ENCODE peak calls at places on chromosome 9, in nine cellular contexts. One of them, this sample, is unnamed.

GRCh38 chr9:37961346-37961745 is 57.4 kb upstream of the SLC25A51 start:
- DNase-seq in CD8-positive, alpha-beta memory T cell: no peak
- DNase-seq in iPS-NIHi11: no peak
- DNase-seq in stimulated activated naive CD8-positive, alpha-beta T cell treated with anti-CD3 and anti-CD28 coated beads, Interleukin-15, Interleukin-2, amounts not matched to agents 100 U/mL and 50 U/mL, for 24 hours: no peak
- DNase-seq in C1 segment of cervical spinal cord: no peak
- DNase-seq in G401: no peak
- DNase-seq in T-helper 1 cell: no peak
- DNase-seq in GM13976: no peak
- DNase-seq in fibroblast of the aortic adventitia: no peak
- DNase-seq in this sample: no peak

GRCh38 chr9:132241840-132242620 is 80.2 kb downstream of the NTNG2 start:
- DNase-seq in CD8-positive, alpha-beta memory T cell: peak
- DNase-seq in iPS-NIHi11: no peak
- DNase-seq in stimulated activated naive CD8-positive, alpha-beta T cell treated with anti-CD3 and anti-CD28 coated beads, Interleukin-15, Interleukin-2, amounts not matched to agents 100 U/mL and 50 U/mL, for 24 hours: peak
- DNase-seq in C1 segment of cervical spinal cord: no peak
- DNase-seq in G401: no peak
- DNase-seq in T-helper 1 cell: peak
- DNase-seq in GM13976: peak
- DNase-seq in fibroblast of the aortic adventitia: peak
- DNase-seq in this sample: no peak

GRCh38 chr9:18473551-18474279 is at the start of gene ADAMTSL1:
- DNase-seq in CD8-positive, alpha-beta memory T cell: no peak
- DNase-seq in iPS-NIHi11: peak
- DNase-seq in stimulated activated naive CD8-positive, alpha-beta T cell treated with anti-CD3 and anti-CD28 coated beads, Interleukin-15, Interleukin-2, amounts not matched to agents 100 U/mL and 50 U/mL, for 24 hours: no peak
- DNase-seq in C1 segment of cervical spinal cord: no peak
- DNase-seq in G401: peak
- DNase-seq in T-helper 1 cell: no peak
- DNase-seq in GM13976: no peak
- DNase-seq in fibroblast of the aortic adventitia: peak
- DNase-seq in this sample: peak

GRCh38 chr9:2565676-2566340 is 55.8 kb upstream of the VLDLR start:
- DNase-seq in CD8-positive, alpha-beta memory T cell: no peak
- DNase-seq in iPS-NIHi11: no peak
- DNase-seq in stimulated activated naive CD8-positive, alpha-beta T cell treated with anti-CD3 and anti-CD28 coated beads, Interleukin-15, Interleukin-2, amounts not matched to agents 100 U/mL and 50 U/mL, for 24 hours: no peak
- DNase-seq in C1 segment of cervical spinal cord: no peak
- DNase-seq in G401: peak
- DNase-seq in T-helper 1 cell: no peak
- DNase-seq in GM13976: no peak
- DNase-seq in fibroblast of the aortic adventitia: no peak
- DNase-seq in this sample: no peak

GRCh38 chr9:136665704-136666363 is 3.1 kb downstream of the EGFL7 start:
- DNase-seq in CD8-positive, alpha-beta memory T cell: no peak
- DNase-seq in iPS-NIHi11: peak
- DNase-seq in stimulated activated naive CD8-positive, alpha-beta T cell treated with anti-CD3 and anti-CD28 coated beads, Interleukin-15, Interleukin-2, amounts not matched to agents 100 U/mL and 50 U/mL, for 24 hours: peak
- DNase-seq in C1 segment of cervical spinal cord: no peak
- DNase-seq in G401: no peak
- DNase-seq in T-helper 1 cell: no peak
- DNase-seq in GM13976: peak
- DNase-seq in fibroblast of the aortic adventitia: no peak
- DNase-seq in this sample: no peak

GRCh38 chr9:34653131-34653530 is 1.1 kb downstream of the IL11RA start:
- DNase-seq in CD8-positive, alpha-beta memory T cell: no peak
- DNase-seq in iPS-NIHi11: no peak
- DNase-seq in stimulated activated naive CD8-positive, alpha-beta T cell treated with anti-CD3 and anti-CD28 coated beads, Interleukin-15, Interleukin-2, amounts not matched to agents 100 U/mL and 50 U/mL, for 24 hours: no peak
- DNase-seq in C1 segment of cervical spinal cord: no peak
- DNase-seq in G401: no peak
- DNase-seq in T-helper 1 cell: no peak
- DNase-seq in GM13976: no peak
- DNase-seq in fibroblast of the aortic adventitia: peak
- DNase-seq in this sample: no peak

GRCh38 chr9:129109504-129109903 is 1.1 kb downstream of the CRAT start:
- DNase-seq in CD8-positive, alpha-beta memory T cell: no peak
- DNase-seq in iPS-NIHi11: no peak
- DNase-seq in stimulated activated naive CD8-positive, alpha-beta T cell treated with anti-CD3 and anti-CD28 coated beads, Interleukin-15, Interleukin-2, amounts not matched to agents 100 U/mL and 50 U/mL, for 24 hours: peak
- DNase-seq in C1 segment of cervical spinal cord: no peak
- DNase-seq in G401: peak
- DNase-seq in T-helper 1 cell: no peak
- DNase-seq in GM13976: no peak
- DNase-seq in fibroblast of the aortic adventitia: peak
- DNase-seq in this sample: no peak

GRCh38 chr9:26789959-26790358 is 102.6 kb downstream of the CAAP1 start:
- DNase-seq in CD8-positive, alpha-beta memory T cell: no peak
- DNase-seq in iPS-NIHi11: no peak
- DNase-seq in stimulated activated naive CD8-positive, alpha-beta T cell treated with anti-CD3 and anti-CD28 coated beads, Interleukin-15, Interleukin-2, amounts not matched to agents 100 U/mL and 50 U/mL, for 24 hours: no peak
- DNase-seq in C1 segment of cervical spinal cord: no peak
- DNase-seq in G401: no peak
- DNase-seq in T-helper 1 cell: no peak
- DNase-seq in GM13976: no peak
- DNase-seq in fibroblast of the aortic adventitia: peak
- DNase-seq in this sample: no peak

GRCh38 chr9:28394774-28395173 is 821.5 kb upstream of the C9orf72 start:
- DNase-seq in CD8-positive, alpha-beta memory T cell: no peak
- DNase-seq in iPS-NIHi11: no peak
- DNase-seq in stimulated activated naive CD8-positive, alpha-beta T cell treated with anti-CD3 and anti-CD28 coated beads, Interleukin-15, Interleukin-2, amounts not matched to agents 100 U/mL and 50 U/mL, for 24 hours: no peak
- DNase-seq in C1 segment of cervical spinal cord: no peak
- DNase-seq in G401: no peak
- DNase-seq in T-helper 1 cell: no peak
- DNase-seq in GM13976: no peak
- DNase-seq in fibroblast of the aortic adventitia: no peak
- DNase-seq in this sample: no peak

GRCh38 chr9:124423591-124423990 is 8.3 kb upstream of the PSMB7 start:
- DNase-seq in CD8-positive, alpha-beta memory T cell: no peak
- DNase-seq in iPS-NIHi11: no peak
- DNase-seq in stimulated activated naive CD8-positive, alpha-beta T cell treated with anti-CD3 and anti-CD28 coated beads, Interleukin-15, Interleukin-2, amounts not matched to agents 100 U/mL and 50 U/mL, for 24 hours: no peak
- DNase-seq in C1 segment of cervical spinal cord: no peak
- DNase-seq in G401: no peak
- DNase-seq in T-helper 1 cell: no peak
- DNase-seq in GM13976: no peak
- DNase-seq in fibroblast of the aortic adventitia: no peak
- DNase-seq in this sample: no peak

GRCh38 chr9:134933076-134933659 is 15.5 kb upstream of the FCN1 start:
- DNase-seq in CD8-positive, alpha-beta memory T cell: no peak
- DNase-seq in iPS-NIHi11: no peak
- DNase-seq in stimulated activated naive CD8-positive, alpha-beta T cell treated with anti-CD3 and anti-CD28 coated beads, Interleukin-15, Interleukin-2, amounts not matched to agents 100 U/mL and 50 U/mL, for 24 hours: no peak
- DNase-seq in C1 segment of cervical spinal cord: no peak
- DNase-seq in G401: no peak
- DNase-seq in T-helper 1 cell: no peak
- DNase-seq in GM13976: no peak
- DNase-seq in fibroblast of the aortic adventitia: no peak
- DNase-seq in this sample: no peak

GRCh38 chr9:93256878-93257807 is 73.2 kb downstream of the WNK2 start:
- DNase-seq in CD8-positive, alpha-beta memory T cell: no peak
- DNase-seq in iPS-NIHi11: peak
- DNase-seq in stimulated activated naive CD8-positive, alpha-beta T cell treated with anti-CD3 and anti-CD28 coated beads, Interleukin-15, Interleukin-2, amounts not matched to agents 100 U/mL and 50 U/mL, for 24 hours: no peak
- DNase-seq in C1 segment of cervical spinal cord: no peak
- DNase-seq in G401: no peak
- DNase-seq in T-helper 1 cell: no peak
- DNase-seq in GM13976: no peak
- DNase-seq in fibroblast of the aortic adventitia: no peak
- DNase-seq in this sample: no peak

GRCh38 chr9:136546697-136547481 is 1.0 kb upstream of the NOTCH1 start:
- DNase-seq in CD8-positive, alpha-beta memory T cell: peak
- DNase-seq in iPS-NIHi11: no peak
- DNase-seq in stimulated activated naive CD8-positive, alpha-beta T cell treated with anti-CD3 and anti-CD28 coated beads, Interleukin-15, Interleukin-2, amounts not matched to agents 100 U/mL and 50 U/mL, for 24 hours: peak
- DNase-seq in C1 segment of cervical spinal cord: no peak
- DNase-seq in G401: no peak
- DNase-seq in T-helper 1 cell: peak
- DNase-seq in GM13976: no peak
- DNase-seq in fibroblast of the aortic adventitia: peak
- DNase-seq in this sample: no peak

GRCh38 chr9:21591221-21592062 is 109.3 kb upstream of the IFNE start:
- DNase-seq in CD8-positive, alpha-beta memory T cell: no peak
- DNase-seq in iPS-NIHi11: peak
- DNase-seq in stimulated activated naive CD8-positive, alpha-beta T cell treated with anti-CD3 and anti-CD28 coated beads, Interleukin-15, Interleukin-2, amounts not matched to agents 100 U/mL and 50 U/mL, for 24 hours: peak
- DNase-seq in C1 segment of cervical spinal cord: no peak
- DNase-seq in G401: no peak
- DNase-seq in T-helper 1 cell: peak
- DNase-seq in GM13976: no peak
- DNase-seq in fibroblast of the aortic adventitia: peak
- DNase-seq in this sample: no peak

GRCh38 chr9:91865041-91865440 is 85.0 kb downstream of the ROR2 start:
- DNase-seq in CD8-positive, alpha-beta memory T cell: no peak
- DNase-seq in iPS-NIHi11: no peak
- DNase-seq in stimulated activated naive CD8-positive, alpha-beta T cell treated with anti-CD3 and anti-CD28 coated beads, Interleukin-15, Interleukin-2, amounts not matched to agents 100 U/mL and 50 U/mL, for 24 hours: no peak
- DNase-seq in C1 segment of cervical spinal cord: no peak
- DNase-seq in G401: no peak
- DNase-seq in T-helper 1 cell: no peak
- DNase-seq in GM13976: no peak
- DNase-seq in fibroblast of the aortic adventitia: no peak
- DNase-seq in this sample: no peak

GRCh38 chr9:35051069-35051967 is 21.1 kb downstream of the VCP start:
- DNase-seq in CD8-positive, alpha-beta memory T cell: no peak
- DNase-seq in iPS-NIHi11: peak
- DNase-seq in stimulated activated naive CD8-positive, alpha-beta T cell treated with anti-CD3 and anti-CD28 coated beads, Interleukin-15, Interleukin-2, amounts not matched to agents 100 U/mL and 50 U/mL, for 24 hours: peak
- DNase-seq in C1 segment of cervical spinal cord: no peak
- DNase-seq in G401: peak
- DNase-seq in T-helper 1 cell: peak
- DNase-seq in GM13976: peak
- DNase-seq in fibroblast of the aortic adventitia: peak
- DNase-seq in this sample: peak

GRCh38 chr9:94656190-94656589 is 16.9 kb upstream of the FBP1 start:
- DNase-seq in CD8-positive, alpha-beta memory T cell: peak
- DNase-seq in iPS-NIHi11: no peak
- DNase-seq in stimulated activated naive CD8-positive, alpha-beta T cell treated with anti-CD3 and anti-CD28 coated beads, Interleukin-15, Interleukin-2, amounts not matched to agents 100 U/mL and 50 U/mL, for 24 hours: peak
- DNase-seq in C1 segment of cervical spinal cord: no peak
- DNase-seq in G401: peak
- DNase-seq in T-helper 1 cell: peak
- DNase-seq in GM13976: peak
- DNase-seq in fibroblast of the aortic adventitia: no peak
- DNase-seq in this sample: no peak

GRCh38 chr9:22216730-22217160 is 207.6 kb upstream of the CDKN2B start:
- DNase-seq in CD8-positive, alpha-beta memory T cell: no peak
- DNase-seq in iPS-NIHi11: no peak
- DNase-seq in stimulated activated naive CD8-positive, alpha-beta T cell treated with anti-CD3 and anti-CD28 coated beads, Interleukin-15, Interleukin-2, amounts not matched to agents 100 U/mL and 50 U/mL, for 24 hours: no peak
- DNase-seq in C1 segment of cervical spinal cord: no peak
- DNase-seq in G401: no peak
- DNase-seq in T-helper 1 cell: no peak
- DNase-seq in GM13976: no peak
- DNase-seq in fibroblast of the aortic adventitia: peak
- DNase-seq in this sample: no peak

GRCh38 chr9:105647595-105648349 is 14.5 kb upstream of the TAL2 start:
- DNase-seq in CD8-positive, alpha-beta memory T cell: no peak
- DNase-seq in iPS-NIHi11: no peak
- DNase-seq in stimulated activated naive CD8-positive, alpha-beta T cell treated with anti-CD3 and anti-CD28 coated beads, Interleukin-15, Interleukin-2, amounts not matched to agents 100 U/mL and 50 U/mL, for 24 hours: no peak
- DNase-seq in C1 segment of cervical spinal cord: no peak
- DNase-seq in G401: no peak
- DNase-seq in T-helper 1 cell: no peak
- DNase-seq in GM13976: no peak
- DNase-seq in fibroblast of the aortic adventitia: peak
- DNase-seq in this sample: peak

This sample was measured in DMS153.